ENCODE peak calls at places on chromosome 20, in ten cellular contexts. X, H, G, T, P, B, N, U, A and Q are unnamed samples.

GRCh38 chr20:48563191-48563884 is 264.5 kb downstream of the PREX1 start:
- DNase-seq in A (no peak), P (no peak), U (no peak), T (no peak), H (no peak), N (no peak), X (no peak), B (no peak), G (no peak), Q (no peak)

GRCh38 chr20:58973866-58974265 is 7.2 kb upstream of the NELFCD start:
- DNase-seq in P (no peak), X (no peak), B (no peak), N (no peak), U (no peak), T (no peak), G (no peak), H (no peak), A (no peak), Q (no peak)

GRCh38 chr20:23160536-23161243 is 74.6 kb upstream of the CD93 start:
- DNase-seq in G (peak; percentile 41), U (no peak), P (no peak), A (no peak), H (no peak), T (peak; percentile 43), N (no peak), X (no peak), B (no peak), Q (no peak)

GRCh38 chr20:62427172-62428007 is at the start of gene RBBP8NL:
- DNase-seq in A (peak; percentile 90), P (no peak), N (no peak), G (no peak), U (no peak), H (no peak), T (peak; percentile 88), X (no peak), B (no peak), Q (no peak)

GRCh38 chr20:51447765-51448148 is 94.8 kb downstream of the NFATC2 start:
- DNase-seq in N (no peak), T (no peak), P (no peak), A (no peak), X (no peak), B (no peak), G (no peak), U (no peak), H (no peak), Q (no peak)

GRCh38 chr20:63295422-63295821 is 2.4 kb downstream of the COL20A1 start:
- DNase-seq in A (no peak), B (no peak), U (no peak), P (no peak), X (no peak), H (no peak), G (no peak), N (no peak), T (no peak), Q (no peak)

GRCh38 chr20:33211817-33212424 is 5.2 kb upstream of the BPIFA3 start:
- DNase-seq in U (peak; percentile 23), T (peak; percentile 64), X (no peak), N (no peak), H (no peak), A (peak; percentile 38), B (no peak), G (peak; percentile 53), P (no peak), Q (no peak)

GRCh38 chr20:37273988-37274387 is 12.4 kb upstream of the GHRH start:
- DNase-seq in G (no peak), X (no peak), N (no peak), U (no peak), B (no peak), A (no peak), T (no peak), P (no peak), H (no peak), Q (no peak)

GRCh38 chr20:9551808-9552550 is 37.6 kb downstream of the LAMP5 start:
- DNase-seq in H (no peak), T (no peak), U (no peak), N (no peak), A (no peak), P (no peak), B (no peak), X (no peak), G (no peak), Q (no peak)

GRCh38 chr20:36460648-36461599 is 80.4 kb upstream of the MYL9 start:
- DNase-seq in X (peak; percentile 94), P (peak; percentile 94), H (peak; percentile 97), N (peak; percentile 82), G (peak; percentile 96), U (peak; percentile 91), T (peak; percentile 88), A (peak; percentile 95), B (peak; percentile 71), Q (peak; percentile 90)

GRCh38 chr20:33132858-33133615 is 34.9 kb upstream of the BPIFA2 start:
- DNase-seq in H (no peak), X (no peak), A (no peak), N (no peak), P (no peak), T (no peak), U (no peak), B (no peak), G (peak; percentile 39), Q (no peak)

GRCh38 chr20:49821850-49822249 is 9.2 kb downstream of the SLC9A8 start:
- DNase-seq in A (no peak), B (no peak), P (no peak), N (no peak), H (no peak), G (peak; percentile 75), X (no peak), T (no peak), U (peak; percentile 56), Q (no peak)

GRCh38 chr20:13533946-13534345 is 104.8 kb downstream of the TASP1 start:
- DNase-seq in A (no peak), U (peak; percentile 41), B (no peak), X (no peak), N (no peak), T (no peak), P (no peak), G (no peak), H (no peak), Q (no peak)

DNA sequence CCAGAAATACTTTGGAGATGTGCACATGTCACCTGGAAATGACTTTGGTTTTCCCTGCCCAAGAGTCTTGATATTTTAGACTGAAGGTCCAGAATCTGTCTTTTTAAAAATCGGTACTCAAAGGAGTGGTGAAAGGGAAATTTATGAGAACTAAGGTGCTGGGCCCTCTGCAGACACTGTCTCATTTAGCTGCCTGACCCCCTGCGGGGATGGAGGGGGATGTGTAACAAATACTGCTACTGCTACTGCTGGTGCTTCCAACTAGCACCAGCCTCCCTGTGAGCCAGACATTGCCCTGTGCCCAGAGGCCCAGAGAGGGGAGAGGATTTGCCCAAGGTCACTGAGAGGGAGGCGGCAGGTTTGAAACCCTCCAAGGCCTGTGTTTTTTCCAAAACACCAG is 7.0 kb downstream of the SCRT2 start:
- DNase-seq in B (no peak), T (no peak), N (no peak), X (no peak), G (no peak), P (no peak), H (no peak), A (no peak), U (no peak), Q (no peak)
- H3K27me3 ChIP-seq in B (peaks cover 64% of the 10 kb centered on the region), T (peaks cover 17% of the 10 kb centered on the region), N (peaks cover 3% of the 10 kb centered on the region), X (peaks cover 19% of the 10 kb centered on the region), G (peaks cover 27% of the 10 kb centered on the region), P (no peaks in the 10 kb centered on the region), H (peaks cover 64% of the 10 kb centered on the region), A (peaks cover 5% of the 10 kb centered on the region), U (peaks cover 74% of the 10 kb centered on the region), Q (peaks cover 46% of the 10 kb centered on the region)

DNA sequence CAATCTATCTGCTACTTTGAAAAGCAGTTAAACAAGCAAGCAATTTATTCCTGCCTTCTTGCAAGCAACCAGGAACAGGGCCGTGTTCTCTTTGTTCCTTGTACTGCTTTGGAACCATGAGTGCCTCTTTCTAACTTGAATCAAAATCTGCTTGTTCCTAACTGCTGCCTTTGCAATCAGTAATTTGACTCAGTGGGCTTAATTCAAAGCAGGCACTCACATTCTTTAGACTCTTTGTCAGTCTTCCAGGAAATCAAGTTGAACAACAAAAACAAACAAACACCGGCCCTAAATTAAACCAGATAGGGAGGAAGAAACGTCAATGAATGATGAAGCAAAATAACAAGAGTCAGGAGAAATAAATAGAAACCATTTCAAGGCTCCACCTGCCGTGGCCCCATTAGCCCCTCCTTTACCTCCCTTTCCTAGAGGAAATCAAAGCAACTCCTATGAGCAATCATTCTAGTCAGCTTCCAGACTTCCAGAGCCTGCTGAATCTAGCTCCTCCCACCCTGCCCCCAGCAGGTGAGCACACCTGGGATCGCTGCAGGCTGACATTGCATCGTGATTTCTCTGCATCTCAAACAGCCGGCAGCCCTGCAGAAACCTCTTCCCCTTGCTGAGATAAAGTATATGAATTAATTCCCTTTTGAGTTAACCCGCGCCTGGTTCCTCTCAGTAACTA is 582.2 kb upstream of the FLRT3 start:
- DNase-seq in X (no peak), P (no peak), A (peak; percentile 66), U (peak; percentile 1), T (peak; percentile 67), H (no peak), B (no peak), N (no peak), G (peak; percentile 19), Q (no peak)
- H3K4me3 ChIP-seq in X (no peak overlapping the region), P (no peak overlapping the region), A (no peak overlapping the region), U (no peak overlapping the region), T (peak overlapping the region; percentile 41), H (no peak overlapping the region), B (no peak overlapping the region), N (no peak overlapping the region), G (no peak overlapping the region), Q (no peak overlapping the region)

GRCh38 chr20:44748005-44748370 is 2.3 kb downstream of the KCNK15 start:
- DNase-seq in U (no peak), X (no peak), N (no peak), P (no peak), G (peak; percentile 34), A (no peak), T (no peak), H (no peak), B (no peak), Q (no peak)
- H3K27me3 ChIP-seq in U (peaks cover 74% of the 10 kb centered on the region), X (no peaks in the 10 kb centered on the region), N (no peaks in the 10 kb centered on the region), P (peaks cover 2% of the 10 kb centered on the region), G (peaks cover 7% of the 10 kb centered on the region), A (no peaks in the 10 kb centered on the region), T (peaks cover 25% of the 10 kb centered on the region), H (peaks cover 36% of the 10 kb centered on the region), B (peaks cover 65% of the 10 kb centered on the region), Q (peaks cover 76% of the 10 kb centered on the region)

GRCh38 chr20:38748097-38748862 is at the start of gene ACTR5:
- DNase-seq in P (peak; percentile 94), N (peak; percentile 77), U (peak; percentile 89), B (peak; percentile 55), G (peak; percentile 93), T (peak; percentile 99), H (peak; percentile 92), X (peak; percentile 91), A (peak; percentile 90), Q (peak; percentile 96)

GRCh38 chr20:38748863-38749153 is 548 bp downstream of the ACTR5 start:
- DNase-seq in U (no peak), B (no peak), G (no peak), N (no peak), P (no peak), H (no peak), A (peak; percentile 77), T (peak; percentile 72), X (no peak), Q (no peak)

GRCh38 chr20:38751360-38751976 is 3.2 kb downstream of the ACTR5 start:
- DNase-seq in X (no peak), B (no peak), T (no peak), P (no peak), H (no peak), U (peak; percentile 46), N (no peak), G (peak; percentile 64), A (peak; percentile 52), Q (no peak)

GRCh38 chr20:38745757-38746156 is 2.5 kb upstream of the ACTR5 start:
- DNase-seq in X (no peak), B (no peak), U (no peak), H (no peak), A (no peak), N (no peak), P (no peak), T (no peak), G (no peak), Q (no peak)

GRCh38 chr20:38747495-38748096 is 664 bp upstream of the ACTR5 start:
- DNase-seq in G (peak; percentile 30), N (no peak), P (no peak), U (no peak), B (no peak), A (no peak), H (no peak), X (no peak), T (no peak), Q (no peak)
- H3K4me3 ChIP-seq in G (peak overlapping the region; percentile 88), N (peak overlapping the region; percentile 65), P (peak overlapping the region; percentile 31), U (no peak overlapping the region), B (peak overlapping the region; percentile 42), A (no peak overlapping the region), H (peak overlapping the region; percentile 83), X (peak overlapping the region; percentile 23), T (peak overlapping the region; percentile 90), Q (peak overlapping the region; percentile 92)